ENCODE peak calls at places on chromosomes 4 and X, in four cellular contexts. H, C, E and X are unnamed samples.

GRCh38 chr4:183588169-183588675 is 70.8 kb downstream of the RWDD4 start:
- DNase-seq in E (no peak), C (no peak), H (no peak), X (no peak)

GRCh38 chr4:168656055-168656660 is 159.3 kb downstream of the PALLD start:
- DNase-seq in C (no peak), H (no peak), E (no peak), X (no peak)

GRCh38 chr4:40038972-40039371 is 17.7 kb upstream of the N4BP2 start:
- DNase-seq in H (no peak), C (no peak), E (no peak), X (no peak)

GRCh38 chrX:154123241-154124219 is 20.5 kb upstream of the OPN1LW start:
- DNase-seq in E (peak; percentile 24), H (peak; percentile 82), C (no peak), X (no peak)

GRCh38 chr4:188433916-188434315 is 294.7 kb downstream of the TRIML1 start:
- DNase-seq in C (no peak), E (no peak), H (no peak), X (no peak)

GRCh38 chr4:128387600-128388351 is 100.2 kb upstream of the PGRMC2 start:
- DNase-seq in C (no peak), E (no peak), H (no peak), X (no peak)

GRCh38 chr4:88582493-88582892 is 9.8 kb upstream of the HERC3 start:
- DNase-seq in H (no peak), C (no peak), E (no peak), X (no peak)

GRCh38 chrX:19544693-19545305 is 29.5 kb upstream of the MAP3K15 start:
- DNase-seq in H (peak; percentile 47), E (peak; percentile 34), C (no peak), X (no peak)

GRCh38 chr4:8238515-8239053 is 31.0 kb upstream of the HTRA3 start:
- DNase-seq in C (no peak), E (peak; percentile 72), H (peak; percentile 44), X (no peak)

GRCh38 chr4:1044469-1045192 is 33.2 kb downstream of the FGFRL1 start:
- DNase-seq in H (no peak), C (no peak), E (no peak), X (no peak)

GRCh38 chrX:27186671-27187070 is 276.5 kb downstream of the PPP4R3C start:
- DNase-seq in H (peak; percentile 4), C (no peak), E (peak; percentile 13), X (peak; percentile 0)

GRCh38 chrX:124986284-124986683 is 333.4 kb upstream of the TEX13C start:
- DNase-seq in E (no peak), C (no peak), H (no peak), X (no peak)

GRCh38 chr4:106676173-106676921 is 307.8 kb upstream of the GIMD1 start:
- DNase-seq in H (no peak), E (no peak), C (no peak), X (no peak)

DNA sequence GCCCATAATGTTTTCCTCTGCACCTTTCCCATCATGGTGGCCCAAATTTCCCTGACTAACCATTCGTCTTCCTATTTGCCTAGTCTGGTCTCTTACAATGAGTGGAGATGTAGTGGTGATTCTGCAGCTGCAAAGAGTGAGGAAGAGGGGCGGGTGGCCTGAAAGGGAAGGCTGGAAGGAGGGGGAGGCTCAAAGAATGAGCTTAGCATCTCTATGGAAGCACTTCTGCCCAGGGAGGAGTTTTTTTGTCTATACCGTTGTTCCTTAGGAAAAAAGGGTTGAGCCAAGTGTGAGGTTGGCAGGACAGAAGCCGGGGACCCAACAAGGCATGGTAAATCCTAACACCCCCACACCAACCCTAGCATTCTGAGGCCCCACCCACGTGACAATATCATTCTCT is 447.4 kb downstream of the NKX6-1 start:
- DNase-seq in H (no peak), E (no peak), C (no peak), X (no peak)
- TF ChIP-seq BRCA1 in H (no peak), E (no peak), C (no peak), X (no peak)

DNA sequence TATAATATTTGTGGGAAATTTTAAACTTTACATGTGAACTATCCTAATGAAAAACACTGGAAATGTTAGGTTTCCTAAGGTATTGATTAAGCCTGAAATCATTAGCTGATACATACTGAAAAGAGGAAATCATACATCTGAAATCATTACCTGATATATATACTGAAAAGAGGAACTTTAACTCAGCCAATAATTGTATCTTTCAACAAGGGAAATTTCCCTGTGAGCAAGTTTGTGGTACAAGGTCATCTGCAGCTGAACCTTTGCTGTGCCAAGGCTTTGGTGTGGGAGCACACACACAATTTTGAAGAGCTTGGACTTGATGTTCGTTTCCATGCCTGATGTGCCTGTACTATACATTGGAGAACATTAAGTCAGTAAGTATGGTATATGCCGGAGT is 131.9 kb upstream of the USP9X start:
- DNase-seq in C (no peak), H (no peak), E (no peak), X (peak; percentile 60)
- TF ChIP-seq BRCA1 in C (no peak), H (no peak), E (no peak), X (no peak)

DNA sequence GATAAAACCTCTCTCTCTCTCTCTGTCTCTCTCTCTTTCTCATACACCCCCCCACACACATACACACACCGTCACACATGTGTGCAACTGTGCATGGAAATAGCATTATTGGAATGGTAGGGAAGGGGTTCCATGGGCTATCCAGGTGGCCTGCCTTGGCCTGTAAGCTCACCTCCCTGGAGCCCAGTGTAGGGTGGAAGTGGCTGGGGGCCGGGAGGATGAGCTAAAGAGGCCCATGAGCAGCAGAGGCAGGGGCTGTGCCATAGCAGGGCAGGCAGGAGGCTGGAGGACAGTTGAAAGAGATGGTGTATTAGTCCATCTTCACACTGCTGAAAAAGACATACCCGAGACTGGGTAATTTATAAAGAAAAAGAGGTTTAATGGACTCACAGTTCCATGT is 74.2 kb downstream of the CYTL1 start:
- DNase-seq in C (no peak), E (no peak), H (no peak), X (no peak)
- TF ChIP-seq BRCA1 in C (no peak), E (no peak), H (no peak), X (no peak)

DNA sequence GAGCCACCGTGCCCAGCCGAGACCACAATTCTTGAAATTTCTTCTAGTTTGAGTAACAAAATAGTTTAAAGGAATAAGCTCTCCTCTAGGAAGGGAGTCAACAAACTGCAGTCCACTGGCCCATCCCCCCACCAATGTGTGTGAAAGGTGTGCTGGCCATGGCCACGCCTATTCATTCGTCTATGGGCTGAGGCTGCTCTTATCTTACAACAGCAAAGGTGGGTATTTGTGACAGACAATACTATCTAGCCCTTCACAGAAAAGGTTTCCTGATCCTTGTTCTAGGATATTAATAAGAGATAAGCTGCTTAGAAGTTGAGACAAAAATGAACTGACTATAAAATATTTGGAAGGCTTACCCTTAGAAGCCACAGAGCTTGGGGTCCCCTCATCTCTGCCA is 41.2 kb downstream of the BEND2 start:
- DNase-seq in C (no peak), H (peak; percentile 37), E (no peak), X (no peak)
- TF ChIP-seq BRCA1 in C (no peak), H (no peak), E (no peak), X (no peak)